ENCODE peak calls at places on chromosomes 7 and 10, in four cellular contexts. U is ovary, F is spleen, Y is lung. O is an unnamed sample. For H3K4me1, the result is how much of the 10 kb centered on the place peaks cover.

GRCh38 chr10:106224676-106225075 is 939.8 kb downstream of the SORCS1 start:
- DNase-seq in Y (no peak), F (no peak), U (no peak), O (no peak)

GRCh38 chr7:135224027-135224426 is 9.6 kb upstream of the STRA8 start:
- DNase-seq in Y (no peak), F (no peak), U (no peak), O (no peak)

GRCh38 chr10:130913844-130914243 is 397.7 kb downstream of the TCERG1L start:
- DNase-seq in Y (no peak), F (no peak), U (no peak), O (no peak)

GRCh38 chr10:13732485-13732884 is 145.7 kb downstream of the PRPF18 start:
- DNase-seq in U (no peak), F (no peak), Y (no peak), O (no peak)

GRCh38 chr7:154304231-154304630 is 252.0 kb downstream of the DPP6 start:
- DNase-seq in F (no peak), U (no peak), Y (no peak), O (no peak)

GRCh38 chr7:54932818-54933543 is 85.8 kb upstream of the EGFR start:
- DNase-seq in U (peak), F (peak), Y (peak), O (no peak)

GRCh38 chr10:58608356-58608755 is 95.7 kb downstream of the BICC1 start:
- DNase-seq in U (no peak), Y (no peak), F (no peak), O (no peak)

GRCh38 chr10:75469018-75469616 is 37.7 kb downstream of the LRMDA start:
- DNase-seq in Y (peak), F (no peak), U (no peak), O (no peak)

GRCh38 chr10:14092749-14093148 is 238.0 kb downstream of the FRMD4A start:
- DNase-seq in F (no peak), U (no peak), Y (no peak), O (no peak)

DNA sequence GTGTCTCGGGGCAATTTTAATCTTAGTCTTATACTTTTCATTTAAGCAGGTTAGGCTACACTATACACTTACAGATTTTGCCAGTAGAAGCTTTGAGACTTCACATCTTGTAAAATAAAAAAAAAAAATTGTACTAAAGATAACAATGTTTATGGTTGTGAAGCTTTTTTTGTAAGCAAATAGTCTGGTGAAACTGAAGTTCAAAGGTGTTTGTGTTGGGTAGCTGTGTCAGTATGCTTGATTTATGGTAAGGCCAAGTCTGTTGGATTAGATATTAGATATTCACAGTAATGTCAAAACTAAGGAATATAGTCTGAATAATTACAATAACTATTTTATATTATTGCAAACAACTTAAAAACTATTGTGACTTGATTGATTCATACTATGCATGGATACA is 31.0 kb upstream of the PRSS1 start:
- DNase-seq in F (no peak), Y (no peak), U (no peak), O (no peak)
- H3K4me3 ChIP-seq in F (no peak), Y (no peak), U (no peak), O (no peak)

DNA sequence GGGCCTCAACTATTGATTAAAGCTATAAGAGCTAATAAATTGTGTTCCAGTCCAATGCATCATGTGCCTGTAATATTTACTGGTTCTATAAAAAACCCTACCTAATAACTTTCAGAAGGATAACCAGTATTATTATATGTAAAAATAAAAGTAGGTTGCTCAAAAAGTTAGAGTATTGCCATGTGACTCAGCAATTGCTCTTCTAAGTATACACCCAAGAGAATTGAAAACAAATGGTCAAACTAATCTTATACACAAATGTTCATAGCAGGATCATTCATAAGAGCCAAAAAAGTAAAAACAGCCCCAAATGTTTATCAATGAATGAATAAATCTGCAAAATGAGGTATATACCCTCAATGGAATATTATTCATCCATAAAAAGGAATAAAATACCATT is 89.5 kb upstream of the TES start:
- DNase-seq in Y (no peak), U (no peak), F (no peak), O (no peak)
- H3K27ac ChIP-seq in Y (no peak), U (no peak), F (no peak), O (no peak)

GRCh38 chr10:93417886-93418285 is 64.2 kb downstream of the MYOF start:
- DNase-seq in U (no peak), F (no peak), Y (no peak), O (no peak)

GRCh38 chr10:93415693-93416092 is 66.4 kb downstream of the MYOF start:
- DNase-seq in F (no peak), U (no peak), Y (no peak), O (no peak)

GRCh38 chr10:93416824-93417223 is 65.3 kb downstream of the MYOF start:
- DNase-seq in U (no peak), F (no peak), Y (no peak), O (no peak)

GRCh38 chr10:93420091-93420490 is 62.0 kb downstream of the MYOF start:
- DNase-seq in F (no peak), Y (no peak), U (no peak), O (no peak)

GRCh38 chr10:93417264-93417663 is 64.9 kb downstream of the MYOF start:
- DNase-seq in Y (no peak), U (no peak), F (no peak), O (no peak)
- H3K4me1 ChIP-seq in Y (under half), U (under half), F (under half), O (under half)

GRCh38 chr10:112225771-112226438 is 42.3 kb upstream of the GPAM start:
- DNase-seq in U (no peak), F (no peak), Y (no peak), O (no peak)
- H3K4me3 ChIP-seq in U (no peak), F (no peak), Y (no peak), O (no peak)

GRCh38 chr10:50501899-50502556 is 121.7 kb downstream of the SGMS1 start:
- DNase-seq in F (no peak), Y (no peak), U (no peak), O (no peak)

GRCh38 chr10:50498465-50498864 is 125.3 kb downstream of the SGMS1 start:
- DNase-seq in U (no peak), Y (no peak), F (no peak), O (no peak)

GRCh38 chr10:50497758-50498157 is 126.0 kb downstream of the SGMS1 start:
- DNase-seq in F (no peak), Y (no peak), U (no peak), O (no peak)

GRCh38 chr10:50501478-50501877 is 122.3 kb downstream of the SGMS1 start:
- DNase-seq in Y (no peak), F (no peak), U (no peak), O (no peak)

DNA sequence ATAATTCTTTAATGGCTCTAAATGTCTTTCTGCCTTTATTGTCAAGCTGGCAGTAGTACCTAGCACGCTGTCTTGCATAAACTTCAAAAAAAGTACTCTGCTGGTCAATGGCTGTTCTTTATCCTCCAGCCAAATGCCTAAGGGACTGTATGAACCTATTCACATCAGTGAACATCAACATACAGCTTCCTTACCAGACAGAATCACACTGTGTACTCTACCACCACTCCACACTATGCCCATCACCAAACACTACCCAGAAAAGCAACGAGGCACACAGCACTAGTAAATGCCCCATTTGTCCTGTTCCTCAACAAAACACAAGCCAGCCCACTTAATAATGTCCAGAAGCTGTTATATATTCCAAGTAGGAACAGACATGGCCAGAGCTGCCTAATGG is 127.5 kb downstream of the SGMS1 start:
- DNase-seq in Y (no peak), U (no peak), F (no peak), O (no peak)
- H3K27ac ChIP-seq in Y (peak), U (no peak), F (no peak), O (no peak)

O was measured in iPS DF 6.9.